ENCODE peak calls at places on chromosomes 11 and 22, in four cellular contexts. H is neuronal stem cell, E is H1, M is mesendoderm. F is an unnamed sample.

GRCh38 chr11:27372159-27372558 is 9.1 kb upstream of the CCDC34 start:
- DNase-seq in H (no peak), E (no peak), M (no peak), F (no peak)

GRCh38 chr11:116162541-116163230 is 610.1 kb downstream of the BUD13 start:
- DNase-seq in H (peak; percentile 73), E (no peak), M (peak; percentile 90), F (no peak)

GRCh38 chr22:31082606-31083376 is 1.7 kb downstream of the SMTN start:
- DNase-seq in H (no peak), E (no peak), M (peak; percentile 79), F (peak; percentile 73)

GRCh38 chr22:20777420-20778177 is 3.7 kb downstream of the SERPIND1 start:
- DNase-seq in H (no peak), E (no peak), M (peak; percentile 83), F (peak; percentile 88)

GRCh38 chr11:61439615-61440014 is 9.7 kb downstream of the SDHAF2 start:
- DNase-seq in H (no peak), E (no peak), M (no peak), F (no peak)

GRCh38 chr22:40434101-40434500 is 63.7 kb downstream of the SGSM3 start:
- DNase-seq in H (no peak), E (no peak), M (no peak), F (peak; percentile 54)

GRCh38 chr11:122161191-122161590 is 45.2 kb upstream of the BLID start:
- DNase-seq in H (no peak), E (no peak), M (no peak), F (no peak)

GRCh38 chr22:20052309-20053250 is 27.5 kb upstream of the DGCR8 start:
- DNase-seq in H (no peak), E (no peak), M (no peak), F (no peak)

GRCh38 chr11:8760896-8761295 is 78.3 kb downstream of the RPL27A start:
- DNase-seq in H (no peak), E (no peak), M (no peak), F (peak; percentile 88)

GRCh38 chr11:119100246-119100959 is 1.2 kb downstream of the DPAGT1 start:
- DNase-seq in H (no peak), E (no peak), M (peak; percentile 64), F (peak; percentile 64)

GRCh38 chr22:44574057-44574456 is 76.0 kb upstream of the RTL6 start:
- DNase-seq in H (no peak), E (no peak), M (no peak), F (no peak)

GRCh38 chr11:64745219-64745522 is 1.2 kb upstream of the RASGRP2 start:
- DNase-seq in H (no peak), E (no peak), M (no peak), F (no peak)

GRCh38 chr11:34346551-34346950 is 11.3 kb downstream of the ABTB2 start:
- DNase-seq in H (no peak), E (no peak), M (no peak), F (no peak)

GRCh38 chr11:72838691-72839305 is 24.6 kb downstream of the ATG16L2 start:
- DNase-seq in H (no peak), E (no peak), M (no peak), F (no peak)

GRCh38 chr11:67071420-67072284 is 15.0 kb downstream of the RHOD start:
- DNase-seq in H (peak; percentile 69), E (peak; percentile 83), M (peak; percentile 89), F (peak; percentile 70)

GRCh38 chr11:106012744-106013143 is 9.3 kb downstream of the MSANTD4 start:
- DNase-seq in H (no peak), E (no peak), M (peak; percentile 28), F (peak; percentile 84)

GRCh38 chr11:68113986-68114385 is 7.2 kb downstream of the CHKA start:
- DNase-seq in H (no peak), E (no peak), M (no peak), F (peak; percentile 58)

GRCh38 chr11:59615132-59615636 is 390 bp downstream of the OSBP start:
- DNase-seq in H (no peak), E (peak; percentile 5), M (peak; percentile 51), F (peak; percentile 21)

GRCh38 chr11:66265531-66266377 is 2.7 kb upstream of the RAB1B start:
- DNase-seq in H (no peak), E (no peak), M (no peak), F (no peak)

GRCh38 chr22:49009359-49010063 is 818.2 kb downstream of the BRD1 start:
- DNase-seq in H (no peak), E (no peak), M (no peak), F (no peak)

GRCh38 chr11:106398396-106399074 is 321.1 kb downstream of the AASDHPPT start:
- DNase-seq in H (no peak), E (no peak), M (no peak), F (peak; percentile 58)

GRCh38 chr11:62599909-62600308 is 1.8 kb downstream of the MTA2 start:
- DNase-seq in H (no peak), E (no peak), M (peak; percentile 31), F (no peak)
- H2BK5ac ChIP-seq in H (no peak overlapping the region), E (no peak overlapping the region), M (peak overlapping the region; percentile 8), F (no peak overlapping the region)

GRCh38 chr11:46250071-46251052 is 27.1 kb upstream of the CREB3L1 start:
- DNase-seq in H (no peak), E (no peak), M (no peak), F (peak; percentile 41)
- H2AK5ac ChIP-seq in H (no peak overlapping the region), E (no peak overlapping the region), M (no peak overlapping the region), F (no peak overlapping the region)

GRCh38 chr22:43098356-43098755 is 9.2 kb upstream of the TTLL1 start:
- DNase-seq in H (no peak), E (no peak), M (no peak), F (peak; percentile 26)
- H2BK5ac ChIP-seq in H (peak overlapping the region; percentile 32), E (no peak overlapping the region), M (no peak overlapping the region), F (no peak overlapping the region)

GRCh38 chr11:28615542-28615941 is 507.4 kb downstream of the METTL15 start:
- DNase-seq in H (no peak), E (no peak), M (no peak), F (peak; percentile 55)

GRCh38 chr11:28616566-28616965 is 508.4 kb downstream of the METTL15 start:
- DNase-seq in H (no peak), E (no peak), M (no peak), F (no peak)

GRCh38 chr11:28616160-28616559 is 508.0 kb downstream of the METTL15 start:
- DNase-seq in H (no peak), E (no peak), M (no peak), F (no peak)

GRCh38 chr11:28619870-28620540 is 511.8 kb downstream of the METTL15 start:
- DNase-seq in H (no peak), E (no peak), M (peak; percentile 54), F (peak; percentile 68)

GRCh38 chr11:28618426-28618825 is 510.2 kb downstream of the METTL15 start:
- DNase-seq in H (no peak), E (no peak), M (no peak), F (no peak)
- H2AK5ac ChIP-seq in H (no peak overlapping the region), E (no peak overlapping the region), M (no peak overlapping the region), F (no peak overlapping the region)

DNA sequence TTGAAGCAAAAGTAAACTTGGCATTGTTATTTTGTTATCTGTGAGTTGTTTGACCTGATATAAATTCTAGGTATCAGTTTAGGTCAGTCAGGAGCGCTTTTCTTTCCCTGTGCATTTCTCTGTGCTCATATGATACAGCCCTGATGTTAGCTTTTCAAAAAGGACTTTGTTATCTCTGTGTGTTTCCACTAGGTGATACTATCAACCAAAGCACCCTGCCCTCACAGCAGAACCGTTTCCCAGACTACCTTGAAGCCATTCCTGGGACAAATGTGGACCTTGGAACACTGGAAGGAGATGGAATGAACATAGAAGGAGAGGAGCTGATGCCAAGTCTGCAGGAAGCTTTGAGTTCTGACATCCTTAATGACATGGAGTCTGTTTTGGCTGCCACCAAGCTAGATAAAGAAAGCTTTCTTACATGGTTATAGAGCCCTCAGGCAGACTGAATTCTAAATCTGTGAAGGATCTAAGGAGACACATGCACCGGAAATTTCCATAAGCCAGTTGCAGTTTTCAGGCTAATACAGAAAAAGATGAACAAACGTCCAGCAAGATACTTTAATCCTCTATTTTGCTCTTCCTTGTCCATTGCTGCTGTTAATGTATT is 87.7 kb upstream of the BIRC3 start:
- DNase-seq in H (no peak), E (no peak), M (no peak), F (no peak)
- H2BK5ac ChIP-seq in H (no peak overlapping the region), E (no peak overlapping the region), M (no peak overlapping the region), F (no peak overlapping the region)

GRCh38 chr11:95148421-95148820 is 58.8 kb downstream of the ENDOD1 start:
- DNase-seq in H (no peak), E (no peak), M (no peak), F (peak; percentile 49)

GRCh38 chr11:95150977-95151684 is 61.5 kb downstream of the ENDOD1 start:
- DNase-seq in H (peak; percentile 84), E (peak; percentile 93), M (peak; percentile 96), F (peak; percentile 92)

GRCh38 chr11:95147364-95147905 is 57.8 kb downstream of the ENDOD1 start:
- DNase-seq in H (no peak), E (no peak), M (peak; percentile 43), F (peak; percentile 98)

GRCh38 chr11:95148938-95149337 is 59.3 kb downstream of the ENDOD1 start:
- DNase-seq in H (no peak), E (no peak), M (no peak), F (no peak)

GRCh38 chr11:95149659-95150294 is 60.1 kb downstream of the ENDOD1 start:
- DNase-seq in H (peak; percentile 79), E (no peak), M (peak; percentile 88), F (peak; percentile 45)
- H2AK5ac ChIP-seq in H (no peak overlapping the region), E (no peak overlapping the region), M (no peak overlapping the region), F (peak overlapping the region; percentile 13)

GRCh38 chr11:111101836-111102235 is 143.7 kb upstream of the POU2AF2 start:
- DNase-seq in H (no peak), E (no peak), M (no peak), F (no peak)

GRCh38 chr11:111098091-111098490 is 147.4 kb upstream of the POU2AF2 start:
- DNase-seq in H (no peak), E (no peak), M (no peak), F (no peak)

GRCh38 chr11:111093061-111093460 is 152.5 kb upstream of the POU2AF2 start:
- DNase-seq in H (no peak), E (no peak), M (no peak), F (no peak)

GRCh38 chr11:111095327-111095726 is 150.2 kb upstream of the POU2AF2 start:
- DNase-seq in H (no peak), E (no peak), M (no peak), F (no peak)

GRCh38 chr11:111097191-111097590 is 148.3 kb upstream of the POU2AF2 start:
- DNase-seq in H (no peak), E (no peak), M (peak; percentile 78), F (peak; percentile 32)
- H2BK5ac ChIP-seq in H (no peak overlapping the region), E (no peak overlapping the region), M (no peak overlapping the region), F (no peak overlapping the region)

GRCh38 chr22:29205598-29206371 is at the start of gene EMID1:
- DNase-seq in H (peak; percentile 46), E (no peak), M (peak; percentile 37), F (peak; percentile 42)
- H2AK5ac ChIP-seq in H (peak within 1 kb of the TSS; percentile 20), E (peak within 1 kb of the TSS; percentile 88), M (no peak within 1 kb of the TSS), F (no peak within 1 kb of the TSS)

F was measured in mesenchymal stem cell.